ENCODE peak calls at places on chromosome 13, in four cellular contexts. One of them, this sample, is unnamed. For H3K4me1, the result is how much of the 10 kb centered on the place peaks cover.

GRCh38 chr13:71252191-71252704 is 614.8 kb downstream of the DACH1 start:
- DNase-seq in SK-N-SH: no peak
- DNase-seq in H1: no peak
- DNase-seq in endothelial cell of umbilical vein: peak
- DNase-seq in this sample: peak

GRCh38 chr13:23790591-23791170 is 98.5 kb downstream of the MIPEP start:
- DNase-seq in SK-N-SH: no peak
- DNase-seq in H1: no peak
- DNase-seq in endothelial cell of umbilical vein: no peak
- DNase-seq in this sample: peak

GRCh38 chr13:60074397-60074796 is 89.3 kb downstream of the DIAPH3 start:
- DNase-seq in SK-N-SH: no peak
- DNase-seq in H1: no peak
- DNase-seq in endothelial cell of umbilical vein: no peak
- DNase-seq in this sample: peak

GRCh38 chr13:66665991-66666390 is 564.1 kb downstream of the PCDH9 start:
- DNase-seq in SK-N-SH: peak
- DNase-seq in H1: no peak
- DNase-seq in endothelial cell of umbilical vein: peak
- DNase-seq in this sample: peak

GRCh38 chr13:79679334-79679733 is 198.4 kb downstream of the NDFIP2 start:
- DNase-seq in SK-N-SH: peak
- DNase-seq in H1: peak
- DNase-seq in endothelial cell of umbilical vein: peak
- DNase-seq in this sample: peak

GRCh38 chr13:104140557-104140956 is 1074.3 kb upstream of the SLC10A2 start:
- DNase-seq in SK-N-SH: no peak
- DNase-seq in H1: no peak
- DNase-seq in endothelial cell of umbilical vein: peak
- DNase-seq in this sample: peak

GRCh38 chr13:26984337-26984736 is 187.3 kb downstream of the USP12 start:
- DNase-seq in SK-N-SH: no peak
- DNase-seq in H1: no peak
- DNase-seq in endothelial cell of umbilical vein: no peak
- DNase-seq in this sample: no peak

GRCh38 chr13:102710261-102710679 is 15.4 kb upstream of the METTL21C start:
- DNase-seq in SK-N-SH: no peak
- DNase-seq in H1: no peak
- DNase-seq in endothelial cell of umbilical vein: no peak
- DNase-seq in this sample: peak

GRCh38 chr13:105773887-105774538 is 761.4 kb downstream of the EFNB2 start:
- DNase-seq in SK-N-SH: no peak
- DNase-seq in H1: no peak
- DNase-seq in endothelial cell of umbilical vein: peak
- DNase-seq in this sample: peak

GRCh38 chr13:32267836-32268439 is 47.2 kb downstream of the ZAR1L start:
- DNase-seq in SK-N-SH: no peak
- DNase-seq in H1: peak
- DNase-seq in endothelial cell of umbilical vein: peak
- DNase-seq in this sample: no peak

GRCh38 chr13:50509771-50510441 is 333.6 kb downstream of the DLEU7 start:
- DNase-seq in SK-N-SH: no peak
- DNase-seq in H1: no peak
- DNase-seq in endothelial cell of umbilical vein: no peak
- DNase-seq in this sample: peak

GRCh38 chr13:94710081-94710809 is 2.1 kb downstream of the SOX21 start:
- DNase-seq in SK-N-SH: peak
- DNase-seq in H1: no peak
- DNase-seq in endothelial cell of umbilical vein: peak
- DNase-seq in this sample: no peak

GRCh38 chr13:40273173-40274000 is 393.1 kb downstream of the FOXO1 start:
- DNase-seq in SK-N-SH: no peak
- DNase-seq in H1: no peak
- DNase-seq in endothelial cell of umbilical vein: no peak
- DNase-seq in this sample: no peak

GRCh38 chr13:60397693-60398437 is 845 bp downstream of the TDRD3 start:
- DNase-seq in SK-N-SH: peak
- DNase-seq in H1: no peak
- DNase-seq in endothelial cell of umbilical vein: peak
- DNase-seq in this sample: peak

GRCh38 chr13:66673401-66673800 is 556.7 kb downstream of the PCDH9 start:
- DNase-seq in SK-N-SH: no peak
- DNase-seq in H1: no peak
- DNase-seq in endothelial cell of umbilical vein: no peak
- DNase-seq in this sample: peak

GRCh38 chr13:105446197-105446596 is 1089.3 kb downstream of the EFNB2 start:
- DNase-seq in SK-N-SH: no peak
- DNase-seq in H1: no peak
- DNase-seq in endothelial cell of umbilical vein: no peak
- DNase-seq in this sample: no peak

GRCh38 chr13:21576424-21576823 is 27.5 kb downstream of the MICU2 start:
- DNase-seq in SK-N-SH: no peak
- DNase-seq in H1: no peak
- DNase-seq in endothelial cell of umbilical vein: peak
- DNase-seq in this sample: peak

GRCh38 chr13:45040626-45041025 is 51.3 kb downstream of the GPALPP1 start:
- DNase-seq in SK-N-SH: no peak
- DNase-seq in H1: no peak
- DNase-seq in endothelial cell of umbilical vein: no peak
- DNase-seq in this sample: peak

GRCh38 chr13:67416047-67416925 is 186.2 kb upstream of the PCDH9 start:
- DNase-seq in SK-N-SH: peak
- DNase-seq in H1: peak
- DNase-seq in endothelial cell of umbilical vein: no peak
- DNase-seq in this sample: peak

GRCh38 chr13:107712145-107712544 is 503.2 kb downstream of the LIG4 start:
- DNase-seq in SK-N-SH: no peak
- DNase-seq in H1: no peak
- DNase-seq in endothelial cell of umbilical vein: no peak
- DNase-seq in this sample: no peak

GRCh38 chr13:48223016-48223385 is 10.0 kb upstream of the ITM2B start:
- DNase-seq in SK-N-SH: no peak
- DNase-seq in H1: no peak
- DNase-seq in endothelial cell of umbilical vein: no peak
- DNase-seq in this sample: no peak

GRCh38 chr13:67736646-67737420 is 506.7 kb upstream of the PCDH9 start:
- DNase-seq in SK-N-SH: peak
- DNase-seq in H1: peak
- DNase-seq in endothelial cell of umbilical vein: no peak
- DNase-seq in this sample: peak

GRCh38 chr13:27188239-27188638 is 16.6 kb upstream of the USP12 start:
- DNase-seq in SK-N-SH: no peak
- DNase-seq in H1: no peak
- DNase-seq in endothelial cell of umbilical vein: no peak
- DNase-seq in this sample: no peak

GRCh38 chr13:51148952-51149573 is 38.0 kb upstream of the C13orf42 start:
- DNase-seq in SK-N-SH: peak
- DNase-seq in H1: peak
- DNase-seq in endothelial cell of umbilical vein: peak
- DNase-seq in this sample: peak

GRCh38 chr13:107351305-107351704 is 783.4 kb upstream of the ARGLU1 start:
- DNase-seq in SK-N-SH: no peak
- DNase-seq in H1: no peak
- DNase-seq in endothelial cell of umbilical vein: peak
- DNase-seq in this sample: peak

GRCh38 chr13:30906411-30906990 is 430 bp downstream of the MEDAG start:
- DNase-seq in SK-N-SH: no peak
- DNase-seq in H1: no peak
- DNase-seq in endothelial cell of umbilical vein: peak
- DNase-seq in this sample: peak

GRCh38 chr13:30766957-30767603 is 31.7 kb downstream of the ALOX5AP start:
- DNase-seq in SK-N-SH: no peak
- DNase-seq in H1: no peak
- DNase-seq in endothelial cell of umbilical vein: no peak
- DNase-seq in this sample: peak

GRCh38 chr13:23996456-23996855 is 99.2 kb upstream of the C1QTNF9B start:
- DNase-seq in SK-N-SH: no peak
- DNase-seq in H1: no peak
- DNase-seq in endothelial cell of umbilical vein: no peak
- DNase-seq in this sample: no peak

GRCh38 chr13:111341886-111342285 is 21.4 kb downstream of the TEX29 start:
- DNase-seq in SK-N-SH: no peak
- DNase-seq in H1: no peak
- DNase-seq in endothelial cell of umbilical vein: no peak
- DNase-seq in this sample: no peak

GRCh38 chr13:22012676-22013075 is 341.8 kb downstream of the FGF9 start:
- DNase-seq in SK-N-SH: no peak
- DNase-seq in H1: no peak
- DNase-seq in endothelial cell of umbilical vein: no peak
- DNase-seq in this sample: no peak

DNA sequence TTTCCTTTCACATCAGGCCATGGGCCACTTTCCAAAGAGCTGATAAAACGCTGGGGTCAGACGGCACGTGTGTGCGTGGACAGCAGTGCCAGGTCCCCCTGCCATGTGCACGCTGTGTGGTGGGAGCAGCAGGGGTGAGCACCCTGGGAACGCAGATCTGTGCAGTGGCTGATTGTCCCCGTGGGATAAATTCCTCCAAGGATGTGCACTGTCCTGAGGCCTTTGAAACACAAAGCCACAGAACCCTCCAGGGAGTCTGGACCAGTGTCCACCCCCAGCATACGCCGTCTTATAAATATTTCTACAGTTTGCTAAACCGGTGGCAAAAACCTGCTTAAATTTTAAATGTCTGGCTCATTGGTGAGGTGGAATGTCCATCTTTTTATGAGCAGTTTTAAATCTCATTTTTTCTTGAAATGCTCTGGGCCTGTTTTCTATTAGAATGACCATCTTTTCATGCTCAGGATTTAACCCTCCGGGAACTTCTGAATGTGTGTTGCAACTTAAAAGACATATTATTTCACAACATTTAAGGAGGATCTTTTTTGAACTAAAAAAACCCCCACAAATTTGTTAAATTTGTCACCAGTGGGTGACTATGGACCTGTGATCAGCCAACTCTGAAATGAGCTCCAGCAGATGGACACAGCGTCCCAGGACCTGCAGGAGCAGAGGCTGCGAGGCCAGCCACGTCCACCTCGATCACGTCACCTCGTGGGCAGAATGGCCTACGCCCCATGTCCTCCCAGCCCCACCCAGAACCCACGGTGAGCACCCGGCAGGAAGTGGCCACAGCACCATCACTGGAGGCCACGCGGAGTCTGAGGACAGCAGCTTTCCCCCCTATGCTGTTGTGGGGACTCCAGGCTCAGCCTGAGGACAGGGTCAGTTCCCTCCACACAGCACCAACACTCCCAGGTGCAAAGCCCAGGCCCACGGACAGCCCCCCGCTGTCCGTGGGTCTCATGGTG is 68.6 kb downstream of the RASA3 start:
- DNase-seq in SK-N-SH: peak
- DNase-seq in H1: no peak
- DNase-seq in endothelial cell of umbilical vein: no peak
- DNase-seq in this sample: peak
- H3K4me1 ChIP-seq in SK-N-SH: under half
- H3K4me1 ChIP-seq in H1: under half
- H3K4me1 ChIP-seq in endothelial cell of umbilical vein: under half
- H3K4me1 ChIP-seq in this sample: half or more

GRCh38 chr13:19845758-19846157 is 17.7 kb downstream of the ZMYM5 start:
- DNase-seq in SK-N-SH: peak
- DNase-seq in H1: no peak
- DNase-seq in endothelial cell of umbilical vein: peak
- DNase-seq in this sample: peak
- H3K9ac ChIP-seq in SK-N-SH: no peak
- H3K9ac ChIP-seq in H1: no peak
- H3K9ac ChIP-seq in endothelial cell of umbilical vein: no peak
- H3K9ac ChIP-seq in this sample: no peak

GRCh38 chr13:33728271-33729037 is 89.5 kb upstream of the RFC3 start:
- DNase-seq in SK-N-SH: no peak
- DNase-seq in H1: no peak
- DNase-seq in endothelial cell of umbilical vein: peak
- DNase-seq in this sample: peak
- H2AFZ ChIP-seq in SK-N-SH: peak
- H2AFZ ChIP-seq in H1: no peak
- H2AFZ ChIP-seq in endothelial cell of umbilical vein: peak
- H2AFZ ChIP-seq in this sample: no peak

GRCh38 chr13:114064516-114065140 is 67.8 kb downstream of the RASA3 start:
- DNase-seq in SK-N-SH: peak
- DNase-seq in H1: no peak
- DNase-seq in endothelial cell of umbilical vein: peak
- DNase-seq in this sample: peak

GRCh38 chr13:114066956-114067355 is 65.5 kb downstream of the RASA3 start:
- DNase-seq in SK-N-SH: no peak
- DNase-seq in H1: no peak
- DNase-seq in endothelial cell of umbilical vein: no peak
- DNase-seq in this sample: no peak

GRCh38 chr13:114067381-114067885 is 65.0 kb downstream of the RASA3 start:
- DNase-seq in SK-N-SH: no peak
- DNase-seq in H1: no peak
- DNase-seq in endothelial cell of umbilical vein: no peak
- DNase-seq in this sample: peak

GRCh38 chr13:114065141-114065925 is 67.1 kb downstream of the RASA3 start:
- DNase-seq in SK-N-SH: peak
- DNase-seq in H1: peak
- DNase-seq in endothelial cell of umbilical vein: peak
- DNase-seq in this sample: peak

DNA sequence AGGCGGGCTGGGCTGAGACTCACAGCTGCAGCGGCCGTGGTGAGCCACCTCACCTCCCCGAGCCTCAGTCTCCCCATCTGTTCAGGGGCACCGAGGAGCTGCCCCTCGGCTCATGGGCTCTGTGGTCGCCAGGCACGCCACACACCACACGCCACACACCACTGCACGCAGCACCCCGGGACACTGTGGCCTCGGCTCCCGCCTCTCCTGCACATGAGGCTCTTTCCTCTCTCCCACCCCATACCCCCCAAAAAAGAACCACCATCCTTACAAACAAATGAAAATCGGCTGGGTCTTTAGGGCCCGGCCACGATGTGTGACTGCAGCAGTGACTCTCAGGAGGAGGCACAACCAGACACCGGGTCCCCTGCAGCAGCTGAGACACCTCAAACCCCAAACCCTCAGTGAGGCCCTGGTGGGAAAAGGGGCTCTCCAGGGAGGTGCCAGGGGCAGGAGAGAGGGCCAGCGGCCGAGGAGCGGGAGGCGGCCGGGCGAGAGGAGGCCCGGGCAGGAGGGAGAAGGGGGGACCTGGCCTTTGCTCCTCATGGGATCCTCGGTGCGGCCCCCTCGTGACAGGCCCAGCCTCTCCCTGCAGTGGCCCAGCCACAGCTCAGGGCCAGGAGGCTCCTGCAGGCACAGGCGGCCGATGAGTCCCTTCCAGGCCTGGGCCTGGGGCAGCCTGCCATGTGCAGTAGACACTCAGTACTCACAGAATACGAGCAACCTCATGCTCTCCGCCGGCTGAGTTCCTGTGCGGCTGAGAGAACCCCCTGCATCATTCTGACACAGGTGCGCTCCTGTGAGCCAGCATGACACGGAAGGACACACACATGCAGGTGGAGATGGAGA is 66.3 kb downstream of the RASA3 start:
- DNase-seq in SK-N-SH: no peak
- DNase-seq in H1: no peak
- DNase-seq in endothelial cell of umbilical vein: no peak
- DNase-seq in this sample: no peak
- H3K4me1 ChIP-seq in SK-N-SH: under half
- H3K4me1 ChIP-seq in H1: under half
- H3K4me1 ChIP-seq in endothelial cell of umbilical vein: half or more
- H3K4me1 ChIP-seq in this sample: half or more